ENCODE peak calls at places on chromosomes 4 and X, in four cellular contexts. I is stimulated activated CD8-positive, alpha-beta memory T cell treated with anti-CD3 and anti-CD28 coated beads, Interleukin-15, amount 100 ng/mL, for 1 hour; Y is midbrain; C is naive thymus-derived CD4-positive, alpha-beta T cell. R is an unnamed sample.

GRCh38 chrX:152819271-152819670 is 11.3 kb downstream of the CETN2 start:
- DNase-seq in I (no peak), Y (no peak), C (no peak), R (no peak)

GRCh38 chr4:73450398-73451004 is 14.5 kb downstream of the AFP start:
- DNase-seq in I (no peak), Y (no peak), C (no peak), R (no peak)

GRCh38 chr4:81421346-81422218 is 50.1 kb downstream of the RASGEF1B start:
- DNase-seq in I (no peak), Y (no peak), C (no peak), R (no peak)

GRCh38 chr4:153560918-153561317 is 94.8 kb downstream of the TMEM131L start:
- DNase-seq in I (no peak), Y (no peak), C (no peak), R (no peak)

GRCh38 chrX:48939417-48940228 is 17.8 kb downstream of the OTUD5 start:
- DNase-seq in I (no peak), Y (no peak), C (peak), R (no peak)

GRCh38 chr4:182102576-182102975 is 140.6 kb upstream of the TENM3 start:
- DNase-seq in I (no peak), Y (no peak), C (no peak), R (no peak)

GRCh38 chrX:5674036-5674435 is 554.6 kb downstream of the NLGN4X start:
- DNase-seq in I (no peak), Y (no peak), C (no peak), R (no peak)

GRCh38 chr4:159046683-159047082 is 56.2 kb upstream of the RAPGEF2 start:
- DNase-seq in I (no peak), Y (no peak), C (no peak), R (no peak)

GRCh38 chrX:39972340-39972739 is 125.4 kb downstream of the BCOR start:
- DNase-seq in I (no peak), Y (no peak), C (no peak), R (no peak)

GRCh38 chrX:100609591-100609990 is 24.9 kb downstream of the TNMD start:
- DNase-seq in I (no peak), Y (no peak), C (no peak), R (no peak)

GRCh38 chr4:88584471-88584900 is 7.8 kb upstream of the HERC3 start:
- DNase-seq in I (no peak), Y (no peak), C (no peak), R (no peak)

GRCh38 chr4:65241257-65241997 is 428.9 kb downstream of the EPHA5 start:
- DNase-seq in I (no peak), Y (no peak), C (no peak), R (no peak)

GRCh38 chr4:153792007-153792892 is 3.4 kb upstream of the SFRP2 start:
- DNase-seq in I (no peak), Y (peak), C (no peak), R (no peak)

GRCh38 chrX:143500751-143501150 is 16.5 kb downstream of the SPANXN3 start:
- DNase-seq in I (no peak), Y (no peak), C (no peak), R (no peak)

GRCh38 chr4:16026155-16026761 is 57.6 kb downstream of the PROM1 start:
- DNase-seq in I (no peak), Y (peak), C (peak), R (peak)

GRCh38 chrX:133645251-133645650 is 230.0 kb upstream of the GPC4 start:
- DNase-seq in I (no peak), Y (no peak), C (no peak), R (no peak)

GRCh38 chr4:106694232-106694631 is 325.7 kb upstream of the GIMD1 start:
- DNase-seq in I (no peak), Y (no peak), C (no peak), R (no peak)